ENCODE peak calls at places on chromosomes 11 and 22, in four cellular contexts. P, L, B and S are unnamed samples.

GRCh38 chr11:46356911-46357482 is 9.7 kb downstream of the DGKZ start:
- DNase-seq in P (peak; percentile 85), L (no peak), B (peak; percentile 47), S (no peak)

GRCh38 chr22:45208993-45209838 is 31.5 kb downstream of the KIAA0930 start:
- DNase-seq in P (peak; percentile 91), L (no peak), B (peak; percentile 86), S (no peak)

GRCh38 chr11:64084962-64085710 is 49.4 kb downstream of the FLRT1 start:
- DNase-seq in P (no peak), L (peak; percentile 54), B (no peak), S (peak; percentile 43)

GRCh38 chr22:40270748-40271373 is 75.4 kb upstream of the ADSL start:
- DNase-seq in P (no peak), L (no peak), B (no peak), S (no peak)

GRCh38 chr11:72321381-72321996 is 77.5 kb upstream of the PHOX2A start:
- DNase-seq in P (peak; percentile 81), L (no peak), B (peak; percentile 71), S (no peak)

GRCh38 chr11:63558459-63559157 is 4.6 kb downstream of the PLAAT2 start:
- DNase-seq in P (no peak), L (no peak), B (no peak), S (no peak)

GRCh38 chr11:35587972-35588371 is 30.3 kb upstream of the FJX1 start:
- DNase-seq in P (no peak), L (no peak), B (no peak), S (no peak)

GRCh38 chr11:35142481-35143207 is 3.7 kb downstream of the CD44 start:
- DNase-seq in P (peak; percentile 82), L (no peak), B (peak; percentile 91), S (no peak)

GRCh38 chr11:3886985-3887384 is 31.5 kb downstream of the STIM1 start:
- DNase-seq in P (no peak), L (no peak), B (no peak), S (no peak)

GRCh38 chr11:63537293-63538101 is 889 bp downstream of the PLAAT4 start:
- DNase-seq in P (peak; percentile 4), L (no peak), B (peak; percentile 96), S (no peak)

GRCh38 chr11:123166095-123166559 is 28.9 kb downstream of the CLMP start:
- DNase-seq in P (peak; percentile 97), L (peak; percentile 79), B (peak; percentile 93), S (peak; percentile 21)

GRCh38 chr11:63032451-63032850 is 16.8 kb upstream of the SLC22A8 start:
- DNase-seq in P (no peak), L (no peak), B (no peak), S (no peak)

GRCh38 chr11:63573881-63574855 is 11.0 kb upstream of the PLAAT2 start:
- DNase-seq in P (peak; percentile 85), L (peak; percentile 87), B (peak; percentile 66), S (no peak)

GRCh38 chr11:73024646-73025045 is 117.5 kb downstream of the FCHSD2 start:
- DNase-seq in P (no peak), L (no peak), B (no peak), S (no peak)

GRCh38 chr11:117913736-117914397 is 15.3 kb downstream of the TMPRSS13 start:
- DNase-seq in P (no peak), L (peak; percentile 21), B (no peak), S (no peak)

GRCh38 chr11:130166457-130166784 is 6.8 kb downstream of the ST14 start:
- DNase-seq in P (peak; percentile 99), L (no peak), B (peak; percentile 97), S (no peak)

GRCh38 chr11:111283945-111284481 is 14.3 kb upstream of the POU2AF3 start:
- DNase-seq in P (peak; percentile 51), L (no peak), B (peak; percentile 12), S (no peak)

GRCh38 chr22:26751217-26751616 is 93.8 kb downstream of the MIAT start:
- DNase-seq in P (no peak), L (no peak), B (peak; percentile 57), S (no peak)

GRCh38 chr11:24239016-24239720 is 257.7 kb upstream of the LUZP2 start:
- DNase-seq in P (peak; percentile 95), L (no peak), B (peak; percentile 93), S (no peak)

GRCh38 chr11:69253028-69253427 is 40.9 kb upstream of the MYEOV start:
- DNase-seq in P (peak; percentile 73), L (no peak), B (peak; percentile 70), S (no peak)

GRCh38 chr11:92897487-92897886 is 72.0 kb upstream of the MTNR1B start:
- DNase-seq in P (no peak), L (no peak), B (no peak), S (no peak)

GRCh38 chr11:74276581-74276980 is 34.9 kb downstream of the P4HA3 start:
- DNase-seq in P (peak; percentile 76), L (no peak), B (peak; percentile 82), S (no peak)

GRCh38 chr11:46541593-46542371 is 52.0 kb downstream of the AMBRA1 start:
- DNase-seq in P (no peak), L (no peak), B (no peak), S (no peak)

GRCh38 chr11:75652936-75653335 is 15.9 kb downstream of the MAP6 start:
- DNase-seq in P (no peak), L (no peak), B (no peak), S (no peak)

GRCh38 chr11:75653532-75653931 is 15.3 kb downstream of the MAP6 start:
- DNase-seq in P (no peak), L (no peak), B (no peak), S (no peak)

GRCh38 chr11:75655619-75656018 is 13.2 kb downstream of the MAP6 start:
- DNase-seq in P (peak; percentile 55), L (peak; percentile 70), B (peak; percentile 81), S (no peak)

GRCh38 chr11:75654314-75654713 is 14.5 kb downstream of the MAP6 start:
- DNase-seq in P (peak; percentile 84), L (peak; percentile 72), B (peak; percentile 90), S (no peak)

DNA sequence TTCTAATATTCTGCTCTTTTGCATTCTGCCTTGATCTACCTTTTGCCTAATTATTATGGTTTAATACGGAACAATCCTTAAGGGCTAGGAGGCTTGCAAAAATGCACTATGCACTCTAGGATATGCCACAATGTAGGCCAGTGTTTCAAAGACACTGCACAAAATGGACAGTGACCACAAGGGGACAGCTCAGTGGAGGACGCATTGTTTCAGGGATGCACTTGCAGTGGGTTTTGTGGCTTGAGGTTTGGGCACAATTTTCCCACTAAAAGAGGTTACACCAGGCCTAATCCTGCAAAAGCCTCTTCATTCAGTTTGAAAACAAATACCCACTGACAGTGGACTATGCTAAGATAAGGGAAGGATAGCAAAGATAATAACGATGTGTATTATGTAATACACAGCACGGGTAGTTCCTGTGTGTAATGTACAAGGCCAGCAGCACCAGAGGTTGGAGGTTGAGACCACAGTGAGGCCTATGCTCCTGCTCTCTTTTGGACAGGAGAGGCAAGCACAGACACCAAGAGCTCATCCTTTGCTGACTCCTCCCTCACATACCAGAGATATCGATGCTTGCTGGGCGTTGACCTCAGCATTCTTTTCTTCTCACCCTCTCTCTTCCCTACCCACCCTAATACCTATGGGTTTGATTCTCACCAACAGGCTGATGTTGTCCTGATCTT is 12.7 kb downstream of the MAP6 start:
- DNase-seq in P (peak; percentile 4), L (peak; percentile 96), B (peak; percentile 33), S (no peak)
- TF ChIP-seq CTCF in P (no peak), L (peak; percentile 26), B (no peak), S (no peak)

GRCh38 chr22:29958170-29958569 is 75.2 kb downstream of the MTMR3 start:
- DNase-seq in P (no peak), L (no peak), B (no peak), S (no peak)
- TF ChIP-seq CTCF in P (no peak), L (no peak), B (no peak), S (no peak)

GRCh38 chr11:89625171-89625570 is 84.9 kb upstream of the TRIM77 start:
- DNase-seq in P (no peak), L (no peak), B (no peak), S (no peak)
- TF ChIP-seq CTCF in P (peak; percentile 2), L (peak; percentile 50), B (no peak), S (peak; percentile 40)

DNA sequence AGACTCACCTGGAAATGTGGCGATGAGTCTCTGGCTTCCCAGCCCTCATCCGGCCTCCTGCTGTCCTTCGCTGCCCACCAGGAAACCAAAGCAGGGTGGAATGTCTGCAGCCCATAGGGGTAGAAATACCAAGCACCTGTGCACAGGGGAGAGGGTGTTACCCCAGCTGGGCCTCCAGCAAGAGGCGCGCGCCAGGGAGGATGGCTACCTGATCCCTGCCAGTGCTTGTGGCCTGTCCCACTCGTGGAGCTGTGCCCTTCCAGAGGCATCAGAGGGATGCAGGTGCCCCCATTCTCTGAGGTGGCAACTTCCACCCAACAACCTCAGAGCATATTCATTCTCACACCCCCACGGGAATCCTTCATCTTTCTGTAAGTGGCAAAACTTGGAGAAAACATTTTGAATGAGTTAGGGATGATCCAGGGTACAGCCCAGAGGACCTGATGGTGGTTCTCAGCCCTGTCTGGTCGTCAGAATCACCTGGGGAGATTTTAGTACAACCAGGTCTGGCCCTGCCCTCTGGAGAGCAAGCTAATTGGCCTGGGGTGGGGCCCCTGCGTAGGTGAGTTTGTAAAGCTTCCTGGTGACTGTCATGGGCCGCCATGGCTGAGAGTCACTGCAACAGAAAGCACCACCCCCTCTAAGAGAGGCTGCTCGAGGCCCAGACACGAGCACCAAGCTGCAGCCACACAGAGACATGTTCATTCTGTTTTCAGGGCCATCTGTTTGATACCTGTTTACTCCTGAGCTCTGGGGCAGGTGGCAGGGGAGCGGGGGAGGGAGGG is 9.9 kb downstream of the SUN2 start:
- DNase-seq in P (no peak), L (no peak), B (no peak), S (no peak)
- TF ChIP-seq CTCF in P (no peak), L (no peak), B (no peak), S (no peak)

GRCh38 chr11:131886201-131886600 is 515.8 kb downstream of the NTM start:
- DNase-seq in P (no peak), L (no peak), B (peak; percentile 38), S (no peak)

GRCh38 chr11:131893103-131893502 is 522.7 kb downstream of the NTM start:
- DNase-seq in P (no peak), L (no peak), B (no peak), S (no peak)

GRCh38 chr11:131889146-131889577 is 518.7 kb downstream of the NTM start:
- DNase-seq in P (peak; percentile 95), L (no peak), B (peak; percentile 90), S (no peak)

GRCh38 chr11:131888230-131888826 is 517.9 kb downstream of the NTM start:
- DNase-seq in P (peak; percentile 96), L (no peak), B (peak; percentile 97), S (no peak)

GRCh38 chr11:131889760-131890620 is 519.6 kb downstream of the NTM start:
- DNase-seq in P (peak; percentile 59), L (no peak), B (peak; percentile 42), S (no peak)
- TF ChIP-seq CTCF in P (peak; percentile 42), L (no peak), B (no peak), S (peak; percentile 13)

DNA sequence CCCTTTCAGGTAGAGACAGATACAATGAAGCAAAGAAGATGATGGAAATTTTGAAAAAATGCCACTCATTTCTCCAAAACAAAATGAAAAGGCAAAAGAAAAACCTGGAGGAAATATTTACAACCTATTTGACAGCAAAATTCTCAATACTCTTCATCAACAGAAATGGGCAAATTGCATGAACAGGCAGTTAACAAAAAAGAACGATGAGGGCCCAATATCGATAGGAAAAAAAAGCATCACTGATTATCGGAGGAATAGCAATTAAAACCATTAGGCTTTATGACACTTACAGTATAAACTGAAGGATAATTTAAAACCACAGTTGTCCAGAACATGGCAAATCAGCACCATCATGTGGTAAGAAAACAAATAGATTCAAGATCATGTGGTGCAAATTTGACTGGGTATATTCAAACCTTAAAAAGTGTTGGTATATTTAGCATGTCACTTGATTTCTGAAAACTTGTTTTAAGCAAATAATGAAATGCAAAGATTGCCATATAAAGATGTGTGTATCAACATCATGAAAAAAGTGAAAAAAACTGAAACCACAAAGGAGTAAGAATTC is 222.9 kb downstream of the BRD1 start:
- DNase-seq in P (no peak), L (no peak), B (no peak), S (no peak)
- TF ChIP-seq CTCF in P (no peak), L (no peak), B (no peak), S (no peak)

GRCh38 chr11:65891180-65892136 is 985 bp downstream of the CCDC85B start:
- DNase-seq in P (no peak), L (no peak), B (no peak), S (no peak)
- TF ChIP-seq CTCF in P (peak; percentile 30), L (no peak), B (peak; percentile 7), S (no peak)